ENCODE peak calls at places on chromosomes 5 and 9, in seven cellular contexts. T is cardiac muscle cell, D is heart right ventricle, R is tibial nerve, U is adipocyte, C is ascending aorta, X is A549. M is an unnamed sample.

GRCh38 chr5:41708604-41708940 is 161.7 kb downstream of the OXCT1 start:
- DNase-seq in T (no peak), D (no peak), R (no peak), U (no peak), C (no peak), X (no peak), M (no peak)

GRCh38 chr5:32713396-32714381 is 2.6 kb downstream of the NPR3 start:
- DNase-seq in T (peak; percentile 15), D (peak; percentile 23), R (no peak), U (peak; percentile 77), C (no peak), X (no peak), M (no peak)

GRCh38 chr5:150764530-150764929 is 5.7 kb upstream of the DCTN4 start:
- DNase-seq in T (no peak), D (no peak), R (no peak), U (no peak), C (no peak), X (no peak), M (no peak)

GRCh38 chr5:176955895-176956294 is 50.7 kb downstream of the UIMC1 start:
- DNase-seq in T (peak; percentile 32), D (no peak), R (no peak), U (no peak), C (no peak), X (no peak), M (no peak)

GRCh38 chr9:38016375-38017120 is 52.5 kb downstream of the SHB start:
- DNase-seq in T (peak; percentile 39), D (no peak), R (no peak), U (peak; percentile 74), C (no peak), X (no peak), M (no peak)

GRCh38 chr9:110623462-110624025 is 44.0 kb upstream of the SVEP1 start:
- DNase-seq in T (peak; percentile 74), D (no peak), R (peak; percentile 90), U (peak; percentile 87), C (no peak), X (peak; percentile 53), M (no peak)

GRCh38 chr9:116156621-116157314 is 3.2 kb downstream of the PAPPA start:
- DNase-seq in T (peak; percentile 94), D (peak; percentile 63), R (peak; percentile 32), U (peak; percentile 87), C (peak; percentile 62), X (peak; percentile 72), M (no peak)

GRCh38 chr9:36392489-36392888 is 7.6 kb downstream of the RNF38 start:
- DNase-seq in T (no peak), D (no peak), R (no peak), U (no peak), C (no peak), X (no peak), M (no peak)

GRCh38 chr9:9341203-9341602 is 1271.6 kb downstream of the PTPRD start:
- DNase-seq in T (no peak), D (no peak), R (no peak), U (no peak), C (no peak), X (no peak), M (no peak)

GRCh38 chr9:85723220-85723619 is 18.5 kb downstream of the AGTPBP1 start:
- DNase-seq in T (no peak), D (peak; percentile 36), R (no peak), U (no peak), C (no peak), X (no peak), M (peak; percentile 40)

GRCh38 chr9:68694125-68694524 is 10.9 kb upstream of the PIP5K1B start:
- DNase-seq in T (no peak), D (no peak), R (no peak), U (no peak), C (no peak), X (no peak), M (no peak)

GRCh38 chr5:120532835-120533234 is 68.7 kb downstream of the PRR16 start:
- DNase-seq in T (no peak), D (no peak), R (no peak), U (no peak), C (no peak), X (peak; percentile 1), M (no peak)

GRCh38 chr9:111662851-111663823 is 1.7 kb downstream of the GNG10 start:
- DNase-seq in T (no peak), D (no peak), R (no peak), U (no peak), C (no peak), X (no peak), M (no peak)

GRCh38 chr5:105101597-105101996 is 1539.0 kb upstream of the NUDT12 start:
- DNase-seq in T (peak; percentile 0), D (no peak), R (no peak), U (peak; percentile 94), C (no peak), X (no peak), M (no peak)

GRCh38 chr5:76165029-76165428 is 81.8 kb downstream of the SV2C start:
- DNase-seq in T (no peak), D (no peak), R (no peak), U (no peak), C (no peak), X (no peak), M (no peak)

GRCh38 chr5:1009359-1010180 is 968 bp downstream of the NKD2 start:
- DNase-seq in T (no peak), D (peak; percentile 15), R (no peak), U (no peak), C (peak; percentile 2), X (no peak), M (no peak)

GRCh38 chr5:116532762-116533525 is 41.7 kb downstream of the SEMA6A start:
- DNase-seq in T (no peak), D (no peak), R (no peak), U (no peak), C (no peak), X (no peak), M (no peak)

GRCh38 chr9:68914751-68915150 is 99.2 kb downstream of the PRKACG start:
- DNase-seq in T (no peak), D (no peak), R (no peak), U (no peak), C (no peak), X (no peak), M (no peak)

GRCh38 chr5:100790170-100790665 is 112.9 kb downstream of the ST8SIA4 start:
- DNase-seq in T (no peak), D (no peak), R (no peak), U (no peak), C (no peak), X (no peak), M (no peak)

GRCh38 chr9:90965911-90966290 is 164.3 kb downstream of the SYK start:
- DNase-seq in T (no peak), D (no peak), R (no peak), U (no peak), C (no peak), X (no peak), M (no peak)

DNA sequence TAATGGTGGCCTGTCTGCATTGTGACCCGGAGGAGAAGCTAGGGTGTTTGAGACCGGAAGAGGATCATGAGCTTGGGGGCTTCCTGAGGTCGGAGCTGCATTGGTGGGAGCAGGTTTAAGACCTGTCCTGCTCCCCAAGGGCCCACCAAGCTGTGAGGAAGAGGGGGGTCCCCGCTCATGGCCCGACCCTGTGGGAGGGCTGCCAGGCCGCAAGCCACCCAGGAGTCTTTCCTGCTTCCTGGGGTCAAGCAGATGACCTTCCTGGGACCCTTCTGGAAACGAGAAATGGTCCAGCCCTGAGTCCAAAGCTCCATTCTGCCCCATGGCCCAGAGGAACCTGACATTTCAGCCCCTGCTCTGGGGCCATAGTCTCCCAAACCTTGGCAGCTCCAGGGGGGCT is 61.5 kb upstream of the RNU6ATAC start:
- DNase-seq in T (no peak), D (no peak), R (no peak), U (no peak), C (no peak), X (no peak), M (no peak)
- H3K9me3 ChIP-seq in T (no peaks in the 10 kb centered on the region), D (no peaks in the 10 kb centered on the region), R (no peaks in the 10 kb centered on the region), U (no peaks in the 10 kb centered on the region), C (no peaks in the 10 kb centered on the region), X (no peaks in the 10 kb centered on the region), M (no peaks in the 10 kb centered on the region)

DNA sequence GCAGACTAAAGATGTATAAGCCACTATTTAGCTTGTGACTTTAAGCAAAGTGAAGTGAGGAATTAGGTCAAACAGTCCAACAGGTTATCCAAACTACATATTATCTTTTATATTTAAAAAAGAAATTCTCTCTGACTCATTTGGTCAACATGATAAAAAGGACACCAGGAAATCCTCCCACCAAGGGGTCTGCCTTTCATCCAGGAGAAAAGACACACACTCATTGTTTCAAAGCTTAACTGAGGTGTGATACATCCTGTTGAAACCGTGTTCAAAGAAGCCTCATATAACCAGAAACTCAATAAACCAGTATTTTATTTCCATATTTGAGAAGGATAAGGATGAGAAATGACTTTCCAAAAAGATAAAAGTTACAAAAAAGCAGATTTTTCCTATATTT is 417.1 kb downstream of the HCN1 start:
- DNase-seq in T (no peak), D (no peak), R (no peak), U (no peak), C (no peak), X (no peak), M (no peak)
- H3K9me3 ChIP-seq in T (no peaks in the 10 kb centered on the region), D (no peaks in the 10 kb centered on the region), R (no peaks in the 10 kb centered on the region), U (no peaks in the 10 kb centered on the region), C (no peaks in the 10 kb centered on the region), X (peaks cover 3% of the 10 kb centered on the region), M (no peaks in the 10 kb centered on the region)

DNA sequence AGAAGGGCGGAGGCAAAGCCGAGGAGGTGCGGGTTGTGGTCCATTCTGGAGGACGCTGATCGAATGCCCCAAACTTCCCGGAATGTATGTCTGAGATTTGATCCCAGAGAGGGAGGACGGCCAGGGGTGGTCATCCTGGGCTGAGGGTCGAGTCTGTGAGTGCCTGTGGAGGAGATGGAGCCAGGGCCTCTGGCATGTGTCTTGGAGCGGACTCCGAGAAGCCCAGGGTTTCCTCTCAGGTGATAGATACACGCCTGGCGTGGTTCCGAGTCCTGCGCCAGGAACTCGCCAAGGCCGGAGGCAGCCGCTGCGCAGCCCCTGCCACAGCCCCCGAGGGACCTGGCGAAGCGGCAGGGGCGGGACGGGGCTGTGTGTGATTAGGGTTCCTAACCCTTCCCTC is 363 bp downstream of the ZNF454 start:
- DNase-seq in T (peak; percentile 37), D (peak; percentile 39), R (no peak), U (peak; percentile 11), C (no peak), X (no peak), M (no peak)
- H3K9me3 ChIP-seq in T (no peaks in the 10 kb centered on the region), D (peaks cover 5% of the 10 kb centered on the region), R (peaks cover 30% of the 10 kb centered on the region), U (peaks cover 88% of the 10 kb centered on the region), C (peaks cover 49% of the 10 kb centered on the region), X (peaks cover 44% of the 10 kb centered on the region), M (peaks cover 19% of the 10 kb centered on the region)

DNA sequence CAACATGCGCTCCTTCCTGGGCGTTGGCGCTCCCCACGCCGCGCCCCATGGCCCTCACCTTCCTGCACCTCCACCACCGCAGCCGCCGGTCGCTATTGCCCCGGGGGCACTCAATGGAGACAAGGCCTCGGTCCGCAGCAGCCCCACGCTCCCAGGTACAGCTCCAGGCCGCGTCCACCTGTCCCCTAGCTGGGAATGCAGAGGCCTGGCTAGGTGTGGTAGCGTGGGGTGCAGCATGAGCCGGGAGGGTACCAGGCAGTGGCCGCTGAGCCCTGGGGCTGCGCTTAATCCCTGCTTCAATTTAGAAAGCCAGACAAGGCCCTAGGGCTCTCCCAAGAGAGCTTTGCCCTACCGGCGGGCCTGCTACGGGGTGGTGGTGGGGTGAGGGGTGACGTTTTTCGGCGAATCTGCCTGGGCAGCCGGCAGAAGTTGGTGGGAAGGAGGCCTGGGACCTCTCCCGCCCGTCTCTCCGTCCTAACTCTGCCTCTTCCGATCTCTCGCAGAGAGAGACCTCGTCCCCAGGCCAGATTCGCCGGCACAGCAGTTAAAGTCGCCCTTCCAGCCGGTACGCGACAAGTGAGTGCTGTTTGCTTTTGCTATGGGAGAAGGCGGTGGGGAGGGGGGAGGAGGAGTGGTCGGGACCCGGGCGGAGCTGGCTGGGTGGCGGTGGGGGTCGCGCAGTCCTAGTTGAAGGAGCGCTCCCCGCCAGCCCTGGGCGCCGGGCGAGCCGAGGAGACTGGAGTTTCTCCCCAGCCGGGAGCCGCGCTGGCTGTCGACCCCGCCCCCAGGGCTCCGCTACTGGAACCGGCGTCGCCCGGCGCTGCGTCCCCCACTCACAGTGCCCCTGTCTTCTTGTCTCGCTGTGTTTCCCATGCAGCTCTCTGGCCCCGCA is 4.7 kb downstream of the IRX1 start:
- DNase-seq in T (no peak), D (no peak), R (no peak), U (no peak), C (no peak), X (no peak), M (no peak)
- H3K9me3 ChIP-seq in T (no peaks in the 10 kb centered on the region), D (no peaks in the 10 kb centered on the region), R (no peaks in the 10 kb centered on the region), U (no peaks in the 10 kb centered on the region), C (no peaks in the 10 kb centered on the region), X (no peaks in the 10 kb centered on the region), M (no peaks in the 10 kb centered on the region)